ENCODE peak calls at places on chromosomes 6 and 20, in nine cellular contexts. O is HepG2, K is GM12878, Y is ovary, U is heart left ventricle, M is adrenal gland, F is stomach, R is A549, Z is tibial nerve. N is an unnamed sample.
A peak's percentile ranks its signal among the peaks of the same experiment; 100 is the strongest.

GRCh38 chr20:59086923-59087322 is 44.3 kb upstream of the PRELID3B start:
- DNase-seq in O (no peak), K (no peak), Y (no peak), U (no peak), M (no peak), F (no peak), R (no peak), Z (no peak), N (no peak)

GRCh38 chr6:71056656-71057055 is 99.8 kb upstream of the B3GAT2 start:
- DNase-seq in O (no peak), K (no peak), Y (no peak), U (no peak), M (no peak), F (no peak), R (no peak), Z (no peak), N (no peak)

GRCh38 chr20:14866841-14867514 is 529.6 kb upstream of the FLRT3 start:
- DNase-seq in O (peak; percentile 53), K (no peak), Y (no peak), U (no peak), M (no peak), F (no peak), R (no peak), Z (no peak), N (no peak)

GRCh38 chr6:89057759-89058158 is 22.8 kb upstream of the PNRC1 start:
- DNase-seq in O (no peak), K (no peak), Y (no peak), U (no peak), M (no peak), F (no peak), R (no peak), Z (no peak), N (no peak)

GRCh38 chr6:2718334-2719052 is 32.2 kb downstream of the MYLK4 start:
- DNase-seq in O (no peak), K (no peak), Y (no peak), U (no peak), M (no peak), F (no peak), R (no peak), Z (no peak), N (no peak)

GRCh38 chr6:117906454-117906904 is 585 bp upstream of the SLC35F1 start:
- DNase-seq in O (no peak), K (peak; percentile 8), Y (no peak), U (no peak), M (no peak), F (no peak), R (no peak), Z (no peak), N (no peak)

GRCh38 chr20:33095249-33095648 is 15.8 kb downstream of the BPIFB4 start:
- DNase-seq in O (no peak), K (no peak), Y (no peak), U (no peak), M (no peak), F (no peak), R (no peak), Z (no peak), N (no peak)

GRCh38 chr20:48075591-48076174 is 290.4 kb upstream of the SULF2 start:
- DNase-seq in O (no peak), K (no peak), Y (no peak), U (no peak), M (peak; percentile 89), F (no peak), R (no peak), Z (no peak), N (no peak)

GRCh38 chr20:33812673-33813462 is 1.7 kb downstream of the CHMP4B start:
- DNase-seq in O (peak; percentile 91), K (no peak), Y (no peak), U (no peak), M (no peak), F (no peak), R (peak; percentile 42), Z (no peak), N (no peak)

GRCh38 chr6:127641905-127642304 is 64.9 kb downstream of the C6orf58 start:
- DNase-seq in O (peak; percentile 26), K (no peak), Y (no peak), U (no peak), M (no peak), F (no peak), R (peak; percentile 15), Z (no peak), N (no peak)

GRCh38 chr6:151765444-151765886 is 42.0 kb upstream of the ESR1 start:
- DNase-seq in O (peak; percentile 79), K (no peak), Y (no peak), U (peak; percentile 31), M (peak; percentile 49), F (no peak), R (peak; percentile 60), Z (no peak), N (peak; percentile 50)

GRCh38 chr6:19906161-19906560 is 69.0 kb downstream of the ID4 start:
- DNase-seq in O (no peak), K (no peak), Y (no peak), U (no peak), M (no peak), F (no peak), R (no peak), Z (no peak), N (no peak)

GRCh38 chr6:26657268-26657667 is 2.3 kb downstream of the ZNF322 start:
- DNase-seq in O (no peak), K (no peak), Y (no peak), U (no peak), M (no peak), F (no peak), R (no peak), Z (no peak), N (no peak)

GRCh38 chr6:119620846-119621570 is 271.4 kb upstream of the MAN1A1 start:
- DNase-seq in O (no peak), K (no peak), Y (no peak), U (no peak), M (no peak), F (no peak), R (no peak), Z (no peak), N (no peak)

GRCh38 chr6:16168858-16169257 is 40.0 kb downstream of the MYLIP start:
- DNase-seq in O (peak; percentile 32), K (peak; percentile 32), Y (no peak), U (no peak), M (no peak), F (no peak), R (no peak), Z (no peak), N (no peak)

GRCh38 chr20:31523361-31524283 is 9.4 kb downstream of the HM13 start:
- DNase-seq in O (no peak), K (no peak), Y (no peak), U (peak; percentile 34), M (no peak), F (no peak), R (no peak), Z (no peak), N (no peak)

GRCh38 chr6:50198245-50198644 is 148.5 kb upstream of the DEFB112 start:
- DNase-seq in O (no peak), K (no peak), Y (no peak), U (no peak), M (no peak), F (no peak), R (no peak), Z (no peak), N (no peak)

GRCh38 chr6:15945593-15946159 is 183.2 kb upstream of the MYLIP start:
- DNase-seq in O (no peak), K (no peak), Y (no peak), U (no peak), M (no peak), F (no peak), R (no peak), Z (no peak), N (no peak)

GRCh38 chr6:44388135-44388487 is 605 bp downstream of the CDC5L start:
- DNase-seq in O (no peak), K (peak; percentile 27), Y (no peak), U (no peak), M (no peak), F (no peak), R (no peak), Z (peak; percentile 26), N (no peak)

GRCh38 chr6:24131751-24132150 is 5.7 kb downstream of the NRSN1 start:
- DNase-seq in O (no peak), K (no peak), Y (no peak), U (no peak), M (no peak), F (no peak), R (no peak), Z (no peak), N (no peak)

DNA sequence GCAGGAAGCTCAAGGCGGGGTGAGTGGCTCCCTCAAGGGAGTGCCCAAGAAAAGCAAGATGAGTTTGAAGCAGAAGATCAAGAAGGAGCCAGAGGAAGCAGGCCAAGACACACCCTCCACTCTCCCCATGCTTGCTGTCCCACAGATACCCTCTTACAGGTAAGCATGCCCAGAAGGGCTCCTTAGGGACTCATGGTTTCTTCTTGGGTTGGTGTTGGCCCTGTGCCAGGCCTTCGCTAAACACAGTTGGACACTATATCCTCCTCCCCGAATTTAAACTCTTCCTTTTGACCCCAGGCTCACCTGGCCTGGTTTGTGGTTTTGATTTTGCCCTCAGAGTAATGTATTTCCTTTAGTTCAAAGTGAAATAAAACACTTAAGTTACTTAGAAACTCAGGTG is 5.1 kb downstream of the BRPF3 start:
- DNase-seq in O (no peak), K (no peak), Y (no peak), U (no peak), M (no peak), F (no peak), R (no peak), Z (no peak), N (no peak)
- H3K9me3 ChIP-seq in O (no peaks in the 10 kb centered on the region), K (no peaks in the 10 kb centered on the region), Y (no peaks in the 10 kb centered on the region), U (no peaks in the 10 kb centered on the region), M (no peaks in the 10 kb centered on the region), F (no peaks in the 10 kb centered on the region), R (no peaks in the 10 kb centered on the region), Z (no peaks in the 10 kb centered on the region), N (no peaks in the 10 kb centered on the region)

GRCh38 chr6:154509421-154510143 is 903 bp downstream of the CNKSR3 start:
- DNase-seq in O (peak; percentile 44), K (no peak), Y (peak; percentile 64), U (peak; percentile 28), M (peak; percentile 40), F (peak; percentile 37), R (no peak), Z (no peak), N (peak; percentile 25)
- TF ChIP-seq POLR2A in O (no peak), K (no peak), Y (no peak), U (no peak), M (peak; percentile 10), F (no peak), R (no peak), Z (no peak), N (no peak)

DNA sequence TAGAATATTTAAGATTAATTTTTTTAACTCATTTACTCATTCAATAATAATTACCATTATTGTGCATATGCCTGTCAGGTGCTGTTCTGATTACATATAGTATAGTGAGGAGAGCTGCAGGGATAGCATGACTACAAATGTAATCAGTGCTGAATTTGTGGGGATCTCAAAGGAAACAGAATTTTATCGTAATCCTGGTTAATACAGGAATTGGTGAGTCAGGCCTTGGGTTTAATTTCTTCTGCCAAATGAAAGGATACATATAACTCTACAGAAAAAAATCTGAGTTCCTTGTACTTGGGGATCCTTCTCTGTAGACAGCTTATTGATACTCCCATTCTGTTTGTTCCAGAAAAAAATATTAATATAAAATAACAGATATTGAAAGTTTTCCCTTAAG is 297.2 kb downstream of the GJA1 start:
- DNase-seq in O (no peak), K (no peak), Y (no peak), U (no peak), M (no peak), F (no peak), R (no peak), Z (no peak), N (no peak)
- H3K4me1 ChIP-seq in O (no peaks in the 10 kb centered on the region), K (no peaks in the 10 kb centered on the region), Y (no peaks in the 10 kb centered on the region), U (no peaks in the 10 kb centered on the region), M (no peaks in the 10 kb centered on the region), F (no peaks in the 10 kb centered on the region), R (no peaks in the 10 kb centered on the region), Z (peaks cover 4% of the 10 kb centered on the region), N (no peaks in the 10 kb centered on the region)

GRCh38 chr6:82488403-82488802 is 124.8 kb downstream of the TPBG start:
- DNase-seq in O (no peak), K (no peak), Y (no peak), U (no peak), M (no peak), F (no peak), R (no peak), Z (no peak), N (no peak)
- H3K9me3 ChIP-seq in O (peaks cover 13% of the 10 kb centered on the region), K (no peaks in the 10 kb centered on the region), Y (no peaks in the 10 kb centered on the region), U (peaks cover 35% of the 10 kb centered on the region), M (peaks cover 9% of the 10 kb centered on the region), F (no peaks in the 10 kb centered on the region), R (no peaks in the 10 kb centered on the region), Z (no peaks in the 10 kb centered on the region), N (no peaks in the 10 kb centered on the region)